ENCODE peak calls at places on chromosomes 12 and 14, in nine cellular contexts. V is SHP77 treated with DMSO at 0.1 percent for 48 hours; L is stromal cell of bone marrow; M is activated CD8-positive, alpha-beta memory T cell treated with anti-CD3 and anti-CD28 coated beads, Interleukin-2, amount 50 U/mL, for 4 hours; A is mesendoderm; Y is lung; K is GM20000; B is NCI-H510A treated with DMSO at 0.1 percent for 48 hours; J is mammary epithelial cell. U is an unnamed sample.

GRCh38 chr14:75067212-75067611 is 2.2 kb upstream of the ZC2HC1C start:
- DNase-seq in V (no peak), L (no peak), M (no peak), A (no peak), Y (no peak), K (no peak), B (no peak), J (no peak), U (no peak)

GRCh38 chr14:37197421-37198272 is at the start of gene MIPOL1:
- DNase-seq in V (peak; percentile 83), L (peak; percentile 78), M (no peak), A (peak; percentile 80), Y (peak; percentile 84), K (no peak), B (peak; percentile 90), J (peak; percentile 89), U (peak; percentile 18)

GRCh38 chr12:80190001-80190400 is 90.7 kb downstream of the OTOGL start:
- DNase-seq in V (no peak), L (no peak), M (no peak), A (no peak), Y (no peak), K (no peak), B (no peak), J (no peak), U (no peak)

GRCh38 chr12:95548539-95549391 is 2.5 kb downstream of the USP44 start:
- DNase-seq in V (no peak), L (no peak), M (peak; percentile 76), A (peak; percentile 48), Y (peak; percentile 59), K (peak; percentile 62), B (peak; percentile 39), J (no peak), U (no peak)

GRCh38 chr12:9732966-9733461 is at the start of gene CLECL1:
- DNase-seq in V (no peak), L (no peak), M (no peak), A (no peak), Y (no peak), K (peak; percentile 61), B (no peak), J (no peak), U (no peak)

GRCh38 chr12:113298861-113299545 is 35.9 kb downstream of the SLC8B1 start:
- DNase-seq in V (no peak), L (no peak), M (no peak), A (no peak), Y (no peak), K (no peak), B (no peak), J (no peak), U (no peak)

GRCh38 chr12:10301103-10301502 is 6.6 kb upstream of the KLRD1 start:
- DNase-seq in V (no peak), L (no peak), M (peak; percentile 46), A (no peak), Y (no peak), K (no peak), B (no peak), J (peak; percentile 44), U (no peak)

GRCh38 chr12:49647280-49647679 is 23.9 kb downstream of the PRPF40B start:
- DNase-seq in V (no peak), L (no peak), M (no peak), A (peak; percentile 32), Y (no peak), K (no peak), B (no peak), J (no peak), U (no peak)

GRCh38 chr12:64679487-64679983 is 69.2 kb downstream of the RASSF3 start:
- DNase-seq in V (peak; percentile 70), L (peak; percentile 85), M (peak; percentile 58), A (no peak), Y (peak; percentile 72), K (no peak), B (peak; percentile 86), J (peak; percentile 92), U (no peak)

GRCh38 chr12:49983892-49984291 is 11.1 kb downstream of the AQP6 start:
- DNase-seq in V (no peak), L (peak; percentile 70), M (no peak), A (peak; percentile 82), Y (no peak), K (no peak), B (no peak), J (peak; percentile 50), U (peak; percentile 18)

GRCh38 chr14:61476105-61476736 is 154.8 kb downstream of the PRKCH start:
- DNase-seq in V (no peak), L (no peak), M (no peak), A (no peak), Y (no peak), K (no peak), B (no peak), J (no peak), U (no peak)

GRCh38 chr14:92627707-92628215 is 114.2 kb downstream of the RIN3 start:
- DNase-seq in V (no peak), L (no peak), M (no peak), A (no peak), Y (no peak), K (no peak), B (no peak), J (no peak), U (no peak)

GRCh38 chr14:53355581-53356112 is 202.5 kb upstream of the DDHD1 start:
- DNase-seq in V (no peak), L (no peak), M (no peak), A (peak; percentile 100), Y (no peak), K (no peak), B (no peak), J (peak; percentile 65), U (no peak)

GRCh38 chr12:46259071-46259470 is 9.8 kb downstream of the SLC38A1 start:
- DNase-seq in V (no peak), L (no peak), M (no peak), A (no peak), Y (no peak), K (no peak), B (no peak), J (no peak), U (no peak)

GRCh38 chr14:33014710-33015109 is 76.0 kb downstream of the NPAS3 start:
- DNase-seq in V (no peak), L (no peak), M (no peak), A (peak; percentile 1), Y (no peak), K (no peak), B (no peak), J (no peak), U (no peak)

GRCh38 chr12:69239922-69240624 is 704 bp downstream of the CPSF6 start:
- DNase-seq in V (no peak), L (no peak), M (peak; percentile 49), A (peak; percentile 66), Y (peak; percentile 46), K (peak; percentile 53), B (peak; percentile 84), J (peak; percentile 28), U (no peak)

GRCh38 chr14:24921903-24922302 is 128.0 kb downstream of the STXBP6 start:
- DNase-seq in V (no peak), L (no peak), M (no peak), A (no peak), Y (no peak), K (no peak), B (no peak), J (peak; percentile 43), U (no peak)

GRCh38 chr12:49627752-49628360 is 4.5 kb downstream of the PRPF40B start:
- DNase-seq in V (no peak), L (peak; percentile 62), M (no peak), A (no peak), Y (no peak), K (no peak), B (no peak), J (peak; percentile 62), U (no peak)

GRCh38 chr12:106897082-106897481 is 58.6 kb upstream of the TMEM263 start:
- DNase-seq in V (no peak), L (no peak), M (no peak), A (no peak), Y (no peak), K (no peak), B (no peak), J (no peak), U (no peak)

GRCh38 chr14:37048666-37049071 is 123.7 kb downstream of the SLC25A21 start:
- DNase-seq in V (no peak), L (no peak), M (no peak), A (no peak), Y (no peak), K (no peak), B (no peak), J (peak; percentile 88), U (no peak)

GRCh38 chr12:124663771-124664366 is 96.5 kb upstream of the NCOR2 start:
- DNase-seq in V (no peak), L (no peak), M (no peak), A (peak; percentile 82), Y (no peak), K (no peak), B (no peak), J (no peak), U (no peak)

GRCh38 chr14:68544150-68544892 is 248.5 kb downstream of the ZFP36L1 start:
- DNase-seq in V (no peak), L (peak; percentile 100), M (no peak), A (no peak), Y (peak; percentile 54), K (no peak), B (no peak), J (peak; percentile 99), U (no peak)

GRCh38 chr14:105852378-105853088 is 326.1 kb downstream of the TMEM121 start:
- DNase-seq in V (no peak), L (no peak), M (no peak), A (no peak), Y (no peak), K (peak; percentile 2), B (no peak), J (no peak), U (no peak)

GRCh38 chr14:77008541-77008940 is 20.0 kb downstream of the IRF2BPL start:
- DNase-seq in V (no peak), L (no peak), M (no peak), A (no peak), Y (no peak), K (no peak), B (no peak), J (no peak), U (no peak)

GRCh38 chr14:61569783-61570182 is 125.5 kb upstream of the HIF1A start:
- DNase-seq in V (no peak), L (peak; percentile 90), M (peak; percentile 36), A (no peak), Y (peak; percentile 72), K (no peak), B (peak; percentile 39), J (peak; percentile 95), U (no peak)

GRCh38 chr14:50859296-50859624 is 12.6 kb upstream of the ABHD12B start:
- DNase-seq in V (no peak), L (no peak), M (no peak), A (no peak), Y (no peak), K (no peak), B (peak; percentile 37), J (no peak), U (no peak)

GRCh38 chr12:93397412-93397811 is 19.7 kb downstream of the NUDT4 start:
- DNase-seq in V (no peak), L (no peak), M (no peak), A (no peak), Y (no peak), K (no peak), B (no peak), J (no peak), U (no peak)

GRCh38 chr12:14993537-14994266 is 20.9 kb downstream of the PDE6H start:
- DNase-seq in V (no peak), L (peak; percentile 23), M (peak; percentile 49), A (peak; percentile 14), Y (no peak), K (no peak), B (no peak), J (no peak), U (no peak)

GRCh38 chr12:123801573-123802178 is 39.6 kb downstream of the DNAH10 start:
- DNase-seq in V (no peak), L (peak; percentile 11), M (no peak), A (peak; percentile 17), Y (no peak), K (peak; percentile 38), B (no peak), J (peak; percentile 12), U (no peak)

U was measured in SK-N-MC.